ENCODE peak calls at places on chromosome 22, in seven cellular contexts. Q is ovary, G is esophagus squamous epithelium, L is A549, W is BJ, J is astrocyte of the spinal cord, O is SK-N-SH. C is an unnamed sample.

GRCh38 chr22:30628491-30628890 is 7.1 kb upstream of the SLC35E4 start:
- DNase-seq in Q (no peak), G (no peak), L (no peak), W (no peak), J (no peak), O (peak), C (no peak)

GRCh38 chr22:20159088-20159487 is 8.2 kb upstream of the CCDC188 start:
- DNase-seq in Q (no peak), G (no peak), L (no peak), W (no peak), J (no peak), O (no peak), C (no peak)

GRCh38 chr22:29706493-29706892 is 13.3 kb upstream of the CABP7 start:
- DNase-seq in Q (no peak), G (no peak), L (no peak), W (no peak), J (no peak), O (peak), C (no peak)

GRCh38 chr22:26502688-26503561 is 9.3 kb downstream of the TFIP11 start:
- DNase-seq in Q (no peak), G (no peak), L (peak), W (no peak), J (peak), O (peak), C (peak)

GRCh38 chr22:47386812-47387510 is 624.5 kb downstream of the TBC1D22A start:
- DNase-seq in Q (no peak), G (no peak), L (no peak), W (no peak), J (no peak), O (no peak), C (peak)

GRCh38 chr22:46068908-46069481 is 81.3 kb upstream of the PPARA start:
- DNase-seq in Q (no peak), G (no peak), L (no peak), W (peak), J (peak), O (no peak), C (no peak)

GRCh38 chr22:23181763-23182288 is 1.5 kb downstream of the BCR start:
- DNase-seq in Q (no peak), G (no peak), L (no peak), W (no peak), J (no peak), O (no peak), C (no peak)

GRCh38 chr22:40679249-40679963 is at the start of gene MCHR1:
- DNase-seq in Q (no peak), G (no peak), L (no peak), W (no peak), J (no peak), O (peak), C (no peak)

GRCh38 chr22:23248583-23248982 is 68.3 kb downstream of the BCR start:
- DNase-seq in Q (no peak), G (no peak), L (no peak), W (no peak), J (peak), O (no peak), C (peak)

GRCh38 chr22:31102441-31103081 is 4.8 kb downstream of the SELENOM start:
- DNase-seq in Q (peak), G (no peak), L (peak), W (peak), J (peak), O (no peak), C (no peak)

GRCh38 chr22:42642801-42643631 is 2.6 kb upstream of the ATP5MGL start:
- DNase-seq in Q (no peak), G (no peak), L (no peak), W (no peak), J (no peak), O (no peak), C (no peak)

GRCh38 chr22:46061124-46061410 is 84.1 kb upstream of the WNT7B start:
- DNase-seq in Q (no peak), G (no peak), L (no peak), W (no peak), J (no peak), O (no peak), C (no peak)

GRCh38 chr22:19986011-19986409 is 30.6 kb downstream of the ARVCF start:
- DNase-seq in Q (no peak), G (no peak), L (no peak), W (no peak), J (no peak), O (no peak), C (no peak)

GRCh38 chr22:47192651-47193437 is 430.4 kb downstream of the TBC1D22A start:
- DNase-seq in Q (peak), G (no peak), L (peak), W (no peak), J (no peak), O (no peak), C (no peak)

GRCh38 chr22:25085930-25086901 is 113.4 kb upstream of the CRYBB3 start:
- DNase-seq in Q (peak), G (no peak), L (peak), W (no peak), J (no peak), O (no peak), C (no peak)

GRCh38 chr22:23282089-23282501 is 101.8 kb downstream of the BCR start:
- DNase-seq in Q (peak), G (no peak), L (peak), W (no peak), J (peak), O (no peak), C (no peak)

GRCh38 chr22:22822106-22822505 is 65.5 kb upstream of the IGLL5 start:
- DNase-seq in Q (no peak), G (no peak), L (no peak), W (no peak), J (no peak), O (no peak), C (no peak)

GRCh38 chr22:19890502-19891349 is 36.1 kb upstream of the GNB1L start:
- DNase-seq in Q (no peak), G (no peak), L (no peak), W (no peak), J (no peak), O (peak), C (no peak)

GRCh38 chr22:30582788-30583575 is 8.5 kb upstream of the GAL3ST1 start:
- DNase-seq in Q (no peak), G (no peak), L (no peak), W (no peak), J (no peak), O (no peak), C (no peak)

GRCh38 chr22:26740253-26740652 is 82.9 kb downstream of the MIAT start:
- DNase-seq in Q (no peak), G (no peak), L (no peak), W (no peak), J (no peak), O (no peak), C (no peak)

GRCh38 chr22:47392729-47393128 is 630.3 kb downstream of the TBC1D22A start:
- DNase-seq in Q (no peak), G (no peak), L (no peak), W (no peak), J (no peak), O (no peak), C (no peak)

GRCh38 chr22:41231369-41231768 is 9.4 kb downstream of the CHADL start:
- DNase-seq in Q (no peak), G (no peak), L (no peak), W (no peak), J (no peak), O (no peak), C (no peak)

GRCh38 chr22:24370426-24370825 is 57.0 kb upstream of the ADORA2A start:
- DNase-seq in Q (no peak), G (no peak), L (no peak), W (no peak), J (no peak), O (no peak), C (no peak)

GRCh38 chr22:29260601-29261315 is 7.0 kb downstream of the RHBDD3 start:
- DNase-seq in Q (no peak), G (no peak), L (no peak), W (no peak), J (no peak), O (peak), C (no peak)

GRCh38 chr22:49976439-49977175 is 16.0 kb downstream of the PIM3 start:
- DNase-seq in Q (no peak), G (no peak), L (peak), W (no peak), J (no peak), O (peak), C (no peak)

GRCh38 chr22:21657361-21658118 is 8.3 kb upstream of the PPIL2 start:
- DNase-seq in Q (no peak), G (peak), L (peak), W (no peak), J (peak), O (peak), C (no peak)
- TF ChIP-seq CTCF in Q (no peak), G (no peak), L (no peak), W (peak), J (no peak), O (peak), C (no peak)

GRCh38 chr22:39504071-39504470 is 2.0 kb downstream of the MIEF1 start:
- DNase-seq in Q (no peak), G (no peak), L (no peak), W (no peak), J (no peak), O (no peak), C (no peak)
- H3K4me3 ChIP-seq in Q (no peak), G (no peak), L (no peak), W (no peak), J (no peak), O (no peak), C (no peak)

GRCh38 chr22:43833286-43834240 is 21.5 kb upstream of the EFCAB6 start:
- DNase-seq in Q (no peak), G (no peak), L (no peak), W (no peak), J (no peak), O (no peak), C (no peak)
- TF ChIP-seq CTCF in Q (no peak), G (no peak), L (no peak), W (no peak), J (no peak), O (no peak), C (no peak)

DNA sequence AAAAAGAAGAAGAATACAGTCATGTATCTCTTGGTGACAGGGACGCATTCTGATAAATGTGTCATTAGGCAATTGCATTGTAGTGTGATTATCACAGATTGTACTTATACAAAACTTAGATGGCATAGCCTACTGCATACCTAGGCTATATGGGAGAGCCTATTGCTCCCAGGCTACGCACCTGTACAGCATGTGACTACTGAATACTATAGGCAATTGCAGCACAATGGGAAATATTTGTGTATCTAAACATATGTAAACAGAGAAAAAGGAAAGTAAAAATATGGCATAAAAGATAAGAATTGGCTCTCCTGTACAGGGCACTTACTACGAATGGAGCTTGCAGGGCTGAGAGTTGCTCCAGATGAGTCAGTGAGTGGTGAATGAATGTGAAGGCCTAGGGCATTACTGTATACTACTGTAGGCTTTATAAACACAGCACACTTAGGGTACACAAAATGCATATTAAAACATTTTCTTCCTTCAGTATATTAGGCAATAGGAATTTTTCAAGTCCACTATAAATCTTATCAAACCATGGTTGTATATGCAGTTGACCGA is 13.2 kb downstream of the APOL6 start:
- DNase-seq in Q (no peak), G (no peak), L (no peak), W (no peak), J (peak), O (no peak), C (no peak)
- H3K4me3 ChIP-seq in Q (no peak), G (no peak), L (no peak), W (no peak), J (no peak), O (no peak), C (no peak)

GRCh38 chr22:33919591-33920501 is at the start of gene LARGE1:
- DNase-seq in Q (peak), G (no peak), L (peak), W (no peak), J (no peak), O (peak), C (no peak)

GRCh38 chr22:33918676-33919590 is 1.3 kb downstream of the LARGE1 start:
- DNase-seq in Q (no peak), G (no peak), L (no peak), W (no peak), J (no peak), O (no peak), C (no peak)

GRCh38 chr22:33920927-33921575 is 775 bp upstream of the LARGE1 start:
- DNase-seq in Q (peak), G (peak), L (peak), W (peak), J (peak), O (peak), C (peak)

GRCh38 chr22:33914699-33915098 is 5.6 kb downstream of the LARGE1 start:
- DNase-seq in Q (no peak), G (no peak), L (no peak), W (no peak), J (no peak), O (no peak), C (no peak)

DNA sequence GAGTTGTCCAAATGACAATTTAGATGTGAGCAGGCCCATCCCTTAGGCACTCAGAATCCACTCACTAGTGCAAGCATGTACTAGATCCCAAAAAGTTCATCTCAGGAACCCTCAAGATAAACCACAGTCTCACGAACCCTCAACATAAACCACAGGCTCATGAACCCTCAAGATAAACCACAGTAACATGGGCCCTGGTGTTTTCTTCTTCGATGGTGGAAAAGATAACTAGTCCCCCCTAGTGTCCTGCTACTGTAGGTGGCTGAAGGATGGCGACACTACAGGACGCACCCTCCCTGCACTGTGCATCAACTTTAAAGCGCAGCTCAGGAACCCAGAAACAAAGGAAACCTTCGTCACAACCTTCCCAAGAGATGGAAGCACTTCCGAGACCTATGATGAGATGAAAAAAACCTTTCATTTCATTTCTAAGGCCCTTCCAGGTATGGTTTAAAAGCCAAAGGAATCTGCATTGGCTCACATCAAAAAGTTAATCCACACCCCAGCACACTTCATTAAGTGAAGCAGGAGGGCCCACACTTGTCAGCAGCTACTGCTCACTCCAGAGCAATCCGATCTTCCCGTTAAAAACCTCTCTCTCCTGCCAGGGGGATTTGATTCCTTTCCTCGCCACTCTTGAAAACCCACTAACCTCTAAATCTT is 2.4 kb downstream of the LARGE1 start:
- DNase-seq in Q (no peak), G (no peak), L (peak), W (no peak), J (no peak), O (peak), C (no peak)
- TF ChIP-seq CTCF in Q (no peak), G (no peak), L (peak), W (peak), J (peak), O (no peak), C (peak)

GRCh38 chr22:37267128-37267587 is 15.2 kb upstream of the CYTH4 start:
- DNase-seq in Q (no peak), G (no peak), L (no peak), W (no peak), J (no peak), O (peak), C (no peak)
- H3K4me3 ChIP-seq in Q (no peak), G (peak), L (peak), W (peak), J (peak), O (peak), C (peak)

GRCh38 chr22:48968201-48968959 is 859.3 kb downstream of the BRD1 start:
- DNase-seq in Q (no peak), G (no peak), L (peak), W (no peak), J (no peak), O (no peak), C (no peak)
- TF ChIP-seq CTCF in Q (no peak), G (peak), L (peak), W (no peak), J (no peak), O (peak), C (peak)

DNA sequence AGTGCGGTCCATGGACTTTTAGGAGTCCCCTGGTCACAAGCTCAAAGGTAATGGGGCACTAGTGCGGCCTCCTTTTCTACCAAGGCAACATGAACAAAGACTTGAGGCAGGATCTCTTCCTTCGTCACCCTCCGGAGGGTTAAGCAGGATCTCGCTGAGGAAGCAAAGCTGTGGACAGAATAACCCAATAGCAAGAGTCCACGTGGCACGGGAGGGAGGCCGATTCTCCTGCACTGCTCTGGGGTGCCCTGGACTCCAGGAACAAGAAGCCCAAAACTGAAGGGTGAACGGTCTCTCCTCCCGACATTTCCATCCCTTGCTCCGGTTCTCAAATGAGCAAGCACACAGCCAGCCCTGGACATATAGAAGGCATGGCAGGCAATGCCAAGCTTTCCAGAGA is 20.7 kb downstream of the MYH9 start:
- DNase-seq in Q (no peak), G (no peak), L (no peak), W (no peak), J (no peak), O (no peak), C (no peak)
- H3K4me3 ChIP-seq in Q (peak), G (no peak), L (no peak), W (no peak), J (no peak), O (no peak), C (no peak)